ENCODE peak calls at places on chromosomes 16 and 17, in eight cellular contexts. D is Caco-2, N is foreskin fibroblast, Z is PC-3, U is AG10803, B is lower lobe of right lung, G is thoracic aorta, Y is kidney. W is an unnamed sample.

GRCh38 chr17:49339359-49339758 is 22.7 kb downstream of the ZNF652 start:
- DNase-seq in D (no peak), Y (no peak), U (no peak), B (no peak), G (no peak), N (no peak), Z (no peak), W (no peak)

GRCh38 chr16:28981517-28981916 is 3.3 kb upstream of the LAT start:
- DNase-seq in D (no peak), B (no peak), G (no peak), Z (peak), U (no peak), Y (no peak), N (peak), W (no peak)

GRCh38 chr17:81685108-81685507 is 1.3 kb downstream of the HGS start:
- DNase-seq in N (peak), D (no peak), G (no peak), U (peak), B (no peak), Y (no peak), Z (peak), W (no peak)

GRCh38 chr16:57007050-57007449 is 17.7 kb downstream of the NLRC5 start:
- DNase-seq in G (no peak), Y (no peak), Z (no peak), U (no peak), B (no peak), N (no peak), D (no peak), W (no peak)

GRCh38 chr16:23516366-23517137 is 6.3 kb upstream of the GGA2 start:
- DNase-seq in Z (no peak), N (peak), U (peak), D (no peak), Y (peak), G (no peak), B (no peak), W (no peak)

GRCh38 chr16:68064791-68065365 is 20.3 kb upstream of the NFATC3 start:
- DNase-seq in N (peak), U (peak), D (peak), B (peak), G (no peak), Y (peak), Z (peak), W (peak)

GRCh38 chr16:47461598-47462266 is 601 bp downstream of the PHKB start:
- DNase-seq in G (no peak), U (peak), D (peak), Z (peak), Y (no peak), N (peak), B (no peak), W (no peak)

GRCh38 chr16:28845173-28846079 is 722 bp downstream of the TUFM start:
- DNase-seq in N (peak), Z (peak), B (no peak), Y (peak), U (no peak), D (peak), G (no peak), W (no peak)

GRCh38 chr16:58249780-58250478 is 44.9 kb downstream of the PRSS54 start:
- DNase-seq in N (peak), Z (peak), G (peak), D (peak), B (peak), Y (peak), U (peak), W (peak)

GRCh38 chr17:42797067-42798007 is 1.2 kb downstream of the COA3 start:
- DNase-seq in G (no peak), Z (peak), Y (no peak), D (no peak), N (no peak), B (no peak), U (no peak), W (no peak)

GRCh38 chr16:20857281-20857680 is 42.9 kb downstream of the DCUN1D3 start:
- DNase-seq in Z (no peak), B (no peak), D (no peak), G (no peak), U (no peak), Y (no peak), N (no peak), W (no peak)

GRCh38 chr17:71922439-71922838 is 198.4 kb upstream of the SOX9 start:
- DNase-seq in G (no peak), D (no peak), Y (no peak), Z (peak), U (peak), B (no peak), N (peak), W (peak)

GRCh38 chr17:40873801-40874200 is 6.8 kb upstream of the KRT12 start:
- DNase-seq in Z (no peak), Y (no peak), G (no peak), N (no peak), D (no peak), B (no peak), U (peak), W (no peak)

GRCh38 chr17:77501751-77502625 is 361.2 kb downstream of the SEC14L1 start:
- DNase-seq in N (no peak), D (no peak), Z (no peak), G (no peak), B (no peak), Y (no peak), U (no peak), W (no peak)

GRCh38 chr17:49454050-49454449 is 39.4 kb upstream of the PHB1 start:
- DNase-seq in Y (no peak), B (no peak), G (no peak), U (peak), N (peak), Z (peak), D (no peak), W (no peak)

GRCh38 chr16:74730049-74730683 is 29.5 kb upstream of the MLKL start:
- DNase-seq in B (no peak), Y (peak), U (no peak), Z (peak), N (no peak), G (no peak), D (peak), W (no peak)

GRCh38 chr17:21119247-21119944 is 7.4 kb upstream of the DHRS7B start:
- DNase-seq in B (peak), Y (peak), U (peak), D (peak), Z (peak), G (peak), N (peak), W (peak)

GRCh38 chr16:27798241-27798640 is 248.3 kb downstream of the KATNIP start:
- DNase-seq in N (no peak), U (no peak), Z (no peak), G (no peak), B (no peak), D (no peak), Y (no peak), W (no peak)

GRCh38 chr17:39197380-39198185 is at the start of gene CACNB1:
- DNase-seq in Y (peak), G (no peak), B (peak), Z (peak), U (peak), D (peak), N (peak), W (no peak)

DNA sequence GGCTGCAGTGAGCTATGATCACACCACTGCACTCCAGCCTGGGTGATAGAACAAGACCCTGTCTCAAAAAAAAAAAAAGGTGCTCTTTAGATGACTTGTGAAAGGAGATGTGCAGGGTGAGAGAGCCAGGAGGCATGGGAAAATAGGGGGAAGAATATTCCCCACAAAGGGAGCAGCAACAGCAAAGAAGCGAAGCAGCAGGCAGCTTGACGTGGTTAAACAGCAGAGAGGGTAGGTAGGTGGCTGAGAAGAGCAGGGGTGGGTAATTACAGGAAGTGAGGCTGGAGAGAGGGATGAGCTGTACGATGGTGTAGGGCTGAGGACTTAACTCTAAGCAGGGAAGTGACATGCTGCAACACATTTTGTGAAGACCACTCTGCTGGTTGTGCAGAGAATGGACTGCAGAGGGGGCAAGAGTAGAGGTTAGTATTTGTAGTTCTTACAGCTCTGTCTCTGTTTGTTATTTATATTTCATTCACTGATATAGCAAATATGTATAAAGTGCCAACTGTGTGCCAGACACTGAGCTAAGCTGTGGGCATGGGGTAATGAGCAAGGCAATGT is 1.6 kb downstream of the HEATR3 start:
- DNase-seq in D (no peak), N (peak), Y (no peak), Z (peak), U (peak), B (no peak), G (no peak), W (peak)
- H3K4me3 ChIP-seq in D (no peak), N (peak), Y (no peak), Z (peak), U (peak), B (peak), G (peak), W (no peak)

DNA sequence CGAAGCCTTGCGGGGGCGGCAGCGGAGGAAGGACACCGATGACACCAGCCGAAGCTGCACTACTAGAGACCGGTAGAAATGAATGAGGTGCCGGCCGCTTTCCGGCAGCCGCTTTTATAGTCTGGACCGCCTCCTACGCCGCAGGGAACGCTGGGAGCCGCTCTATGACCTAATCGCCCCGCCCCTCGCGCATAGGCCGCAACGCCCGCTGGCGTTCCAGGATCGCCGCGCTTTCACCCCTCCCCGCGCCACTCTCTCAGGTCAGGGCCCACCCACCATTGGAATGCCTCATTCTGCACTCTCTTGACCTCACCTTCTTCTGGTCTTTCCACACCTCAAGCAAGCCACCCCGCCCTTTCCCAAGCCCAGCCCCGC is at the start of gene DDX5:
- DNase-seq in U (peak), D (peak), G (peak), Z (peak), B (peak), Y (peak), N (peak), W (no peak)
- TF ChIP-seq CTCF in U (no peak), D (no peak), G (no peak), Z (no peak), B (no peak), Y (no peak), N (no peak), W (no peak)

GRCh38 chr17:2776589-2777241 is 19.5 kb upstream of the RAP1GAP2 start:
- DNase-seq in Y (no peak), Z (no peak), B (no peak), D (peak), N (no peak), U (no peak), G (no peak), W (no peak)
- H3K4me3 ChIP-seq in Y (no peak), Z (peak), B (no peak), D (peak), N (no peak), U (no peak), G (no peak), W (no peak)

DNA sequence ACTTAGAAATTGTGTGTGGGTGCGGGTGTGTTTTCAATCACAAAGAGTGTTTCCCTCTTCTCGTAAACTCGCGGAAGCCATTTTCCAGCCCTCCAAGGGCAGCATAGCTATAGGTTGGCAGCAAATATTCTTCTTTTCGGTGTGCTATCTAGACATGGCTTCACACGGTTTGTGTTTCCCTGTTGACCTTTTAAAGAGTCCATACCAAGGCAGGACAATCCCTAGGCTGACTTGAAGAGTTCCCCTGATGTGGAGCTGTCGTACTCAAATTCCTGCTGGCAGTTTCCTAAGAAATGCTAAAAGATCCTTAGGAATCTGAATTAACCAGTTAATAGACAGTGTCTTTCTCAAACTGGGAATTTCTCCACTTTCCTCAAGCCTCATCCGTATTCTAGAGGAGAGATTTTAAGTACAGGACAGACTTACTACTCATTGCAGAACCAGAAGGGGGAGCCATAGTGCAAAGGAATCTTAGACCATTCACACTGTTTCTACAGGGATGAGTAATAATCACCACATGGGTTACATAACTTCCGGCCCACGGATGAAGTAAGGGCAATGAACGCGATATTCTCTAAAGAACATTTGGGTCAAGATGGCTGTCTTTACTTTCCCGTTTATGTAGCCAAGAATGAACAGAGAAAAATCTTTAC is 288.6 kb upstream of the ELAC2 start:
- DNase-seq in D (no peak), G (no peak), B (no peak), N (peak), Z (peak), U (peak), Y (no peak), W (peak)
- TF ChIP-seq CTCF in D (no peak), G (no peak), B (peak), N (peak), Z (peak), U (peak), Y (no peak), W (peak)

DNA sequence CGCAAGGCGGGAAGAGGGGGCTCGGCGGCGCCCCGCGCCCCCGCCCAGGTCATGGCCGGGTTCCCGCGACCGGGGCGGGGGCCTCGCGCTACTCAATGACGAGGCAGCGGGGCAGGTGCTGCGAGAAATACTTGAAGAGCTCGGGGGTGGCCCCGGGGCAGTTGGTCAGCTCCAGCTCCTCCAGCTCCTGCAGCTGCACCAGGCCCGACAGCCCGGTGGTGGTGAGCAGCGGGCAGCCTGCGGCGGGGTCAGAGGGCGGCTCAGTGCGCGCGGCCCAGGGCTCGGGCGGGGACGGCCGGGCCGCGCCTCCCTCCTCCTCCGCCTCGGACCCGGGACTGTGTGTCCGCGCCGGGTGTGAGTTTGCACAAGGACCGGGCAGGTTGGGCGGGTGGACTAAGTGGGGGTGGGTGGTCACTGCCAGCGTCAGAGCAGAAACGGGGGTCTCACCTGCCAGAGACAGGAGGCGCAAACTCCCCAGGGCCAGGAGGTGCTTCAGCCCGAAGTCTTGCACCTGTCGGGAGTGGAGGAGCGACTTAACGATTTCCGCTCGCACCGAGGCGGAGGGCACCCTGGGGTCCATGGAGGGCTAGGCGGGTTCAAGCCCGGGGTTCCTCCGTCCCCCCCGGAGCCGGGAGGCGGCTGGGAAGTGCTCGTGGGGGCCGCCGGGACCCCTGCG is 4.1 kb upstream of the WDR24 start:
- DNase-seq in Y (no peak), D (peak), G (no peak), U (no peak), Z (no peak), N (no peak), B (no peak), W (no peak)
- H3K4me3 ChIP-seq in Y (no peak), D (peak), G (peak), U (no peak), Z (peak), N (no peak), B (peak), W (no peak)

GRCh38 chr17:75046583-75047289 is at the start of the genes ATP5PD and KCTD2:
- DNase-seq in D (peak), U (peak), Z (peak), N (peak), G (peak), B (peak), Y (peak), W (peak)
- TF ChIP-seq CTCF in D (no peak), U (no peak), Z (no peak), N (no peak), G (no peak), B (peak), Y (no peak), W (no peak)